ENCODE peak calls at places on chromosomes 7 and 10, in five cellular contexts. C, W, F, E and M are unnamed samples.

GRCh38 chr10:100065084-100065660 is 16.5 kb downstream of the CPN1 start:
- DNase-seq in F (no peak), W (no peak), E (no peak), C (no peak), M (no peak)

GRCh38 chr7:5694221-5694754 is 87.2 kb downstream of the RNF216 start:
- DNase-seq in F (no peak), W (no peak), E (no peak), C (peak), M (no peak)

GRCh38 chr10:81109200-81109752 is 571.6 kb downstream of the SH2D4B start:
- DNase-seq in F (no peak), W (no peak), E (no peak), C (no peak), M (no peak)

GRCh38 chr7:155136619-155137243 is 66.6 kb downstream of the HTR5A start:
- DNase-seq in E (no peak), F (no peak), C (no peak), W (no peak), M (no peak)

GRCh38 chr10:86642499-86642898 is 11.8 kb upstream of the OPN4 start:
- DNase-seq in E (no peak), W (no peak), C (no peak), F (no peak), M (no peak)

GRCh38 chr10:124367414-124367813 is 51.3 kb downstream of the OAT start:
- DNase-seq in F (no peak), W (no peak), C (no peak), E (no peak), M (no peak)

GRCh38 chr7:157752832-157753291 is 416.1 kb downstream of the DNAJB6 start:
- DNase-seq in W (no peak), C (no peak), F (no peak), E (no peak), M (no peak)

GRCh38 chr10:102628451-102628911 is 15.8 kb upstream of the TRIM8 start:
- DNase-seq in E (no peak), F (no peak), C (peak), W (peak), M (no peak)

GRCh38 chr10:88297103-88297502 is 286.0 kb downstream of the RNLS start:
- DNase-seq in E (no peak), W (no peak), F (no peak), C (no peak), M (no peak)

GRCh38 chr7:99679400-99680191 is at the start of gene CYP3A5:
- DNase-seq in E (no peak), C (peak), W (no peak), F (no peak), M (no peak)

GRCh38 chr7:158395780-158396214 is 191.8 kb downstream of the PTPRN2 start:
- DNase-seq in C (no peak), W (no peak), E (no peak), F (no peak), M (no peak)

GRCh38 chr7:43039346-43039745 is 73.1 kb upstream of the HECW1 start:
- DNase-seq in W (no peak), F (no peak), E (no peak), C (no peak), M (no peak)

GRCh38 chr7:17965600-17965999 is 25.3 kb upstream of the SNX13 start:
- DNase-seq in E (no peak), C (no peak), W (no peak), F (no peak), M (no peak)

GRCh38 chr7:46854958-46855473 is 726.9 kb downstream of the TNS3 start:
- DNase-seq in C (no peak), W (no peak), F (no peak), E (no peak), M (no peak)

GRCh38 chr10:43202657-43203490 is 64.0 kb downstream of the RASGEF1A start:
- DNase-seq in C (peak), F (no peak), W (peak), E (peak), M (peak)

GRCh38 chr10:111078505-111079185 is 1.8 kb downstream of the ADRA2A start:
- DNase-seq in E (no peak), C (no peak), W (no peak), F (no peak), M (no peak)

GRCh38 chr7:6290345-6290744 is 17.9 kb upstream of the CYTH3 start:
- DNase-seq in C (no peak), E (no peak), F (no peak), W (no peak), M (no peak)

GRCh38 chr10:113957013-113957412 is 86.7 kb upstream of the ADRB1 start:
- DNase-seq in C (no peak), F (no peak), W (no peak), E (no peak), M (no peak)

GRCh38 chr7:81029523-81029922 is 110.7 kb upstream of the SEMA3C start:
- DNase-seq in C (no peak), W (no peak), E (no peak), F (no peak), M (no peak)

GRCh38 chr10:48926764-48927163 is 12.9 kb downstream of the LRRC18 start:
- DNase-seq in W (no peak), C (no peak), E (no peak), F (no peak), M (peak)

GRCh38 chr7:17069146-17069545 is 187.4 kb upstream of the AGR3 start:
- DNase-seq in W (no peak), F (no peak), E (peak), C (no peak), M (no peak)

GRCh38 chr7:2732959-2733584 is 45.1 kb downstream of the AMZ1 start:
- DNase-seq in E (peak), W (peak), F (no peak), C (peak), M (no peak)

GRCh38 chr10:45444022-45444421 is 70.0 kb downstream of the ALOX5 start:
- DNase-seq in W (no peak), E (no peak), F (no peak), C (no peak), M (no peak)

GRCh38 chr10:76998451-76998850 is 639.2 kb downstream of the KCNMA1 start:
- DNase-seq in E (no peak), C (no peak), W (no peak), F (no peak), M (no peak)

GRCh38 chr7:18116661-18117060 is 89.0 kb upstream of the PRPS1L1 start:
- DNase-seq in F (no peak), E (no peak), W (no peak), C (no peak), M (no peak)

GRCh38 chr10:7532723-7533498 is 122.1 kb upstream of the SFMBT2 start:
- DNase-seq in E (no peak), C (no peak), W (no peak), F (no peak), M (no peak)

GRCh38 chr10:8369666-8370065 is 315.2 kb downstream of the GATA3 start:
- DNase-seq in F (no peak), E (no peak), W (no peak), C (no peak), M (no peak)

GRCh38 chr7:126177779-126178178 is 1075.0 kb downstream of the GRM8 start:
- DNase-seq in F (no peak), W (no peak), C (no peak), E (no peak), M (no peak)

GRCh38 chr7:82528577-82529305 is 85.2 kb upstream of the CACNA2D1 start:
- DNase-seq in C (no peak), E (no peak), F (no peak), W (no peak), M (no peak)

GRCh38 chr7:18693401-18693800 is 197.9 kb downstream of the HDAC9 start:
- DNase-seq in F (no peak), W (no peak), E (peak), C (peak), M (no peak)

GRCh38 chr7:132345730-132346129 is 230.5 kb downstream of the PLXNA4 start:
- DNase-seq in C (no peak), E (no peak), W (no peak), F (no peak), M (no peak)

GRCh38 chr10:30997536-30998252 is 34.0 kb downstream of the ZNF438 start:
- DNase-seq in E (no peak), C (no peak), W (no peak), F (no peak), M (no peak)

GRCh38 chr7:101952355-101953247 is 135.2 kb downstream of the CUX1 start:
- DNase-seq in W (no peak), E (peak), F (no peak), C (peak), M (no peak)

GRCh38 chr10:96608262-96608661 is 21.4 kb upstream of the TM9SF3 start:
- DNase-seq in F (no peak), C (no peak), E (no peak), W (no peak), M (no peak)

GRCh38 chr10:18060217-18060616 is 80.0 kb upstream of the CACNB2 start:
- DNase-seq in E (no peak), C (peak), F (no peak), W (peak), M (no peak)
- TF ChIP-seq POLR2A in E (no peak), C (no peak), F (no peak), W (no peak), M (no peak)

GRCh38 chr7:12637819-12638592 is 49.4 kb upstream of the ARL4A start:
- DNase-seq in E (no peak), C (no peak), F (no peak), W (no peak), M (no peak)
- H3K4me3 ChIP-seq in E (no peak), C (no peak), F (no peak), W (no peak), M (peak)

GRCh38 chr10:130863044-130863443 is 448.5 kb downstream of the TCERG1L start:
- DNase-seq in E (no peak), W (no peak), C (no peak), F (no peak), M (peak)
- TF ChIP-seq POLR2A in E (no peak), W (no peak), C (no peak), F (no peak), M (no peak)

GRCh38 chr10:79166312-79166721 is 97.6 kb downstream of the ZMIZ1 start:
- DNase-seq in F (no peak), W (no peak), E (no peak), C (no peak), M (no peak)

GRCh38 chr10:79166741-79167140 is 98.0 kb downstream of the ZMIZ1 start:
- DNase-seq in C (no peak), E (no peak), F (no peak), W (no peak), M (no peak)

GRCh38 chr10:79164075-79164474 is 95.3 kb downstream of the ZMIZ1 start:
- DNase-seq in C (no peak), W (no peak), F (no peak), E (no peak), M (no peak)

GRCh38 chr10:79163663-79163970 is 94.9 kb downstream of the ZMIZ1 start:
- DNase-seq in E (no peak), C (no peak), W (no peak), F (no peak), M (no peak)

GRCh38 chr10:79165068-79165467 is 96.3 kb downstream of the ZMIZ1 start:
- DNase-seq in W (no peak), C (peak), F (no peak), E (no peak), M (no peak)
- H3K4me3 ChIP-seq in W (no peak), C (no peak), F (no peak), E (no peak), M (no peak)

DNA sequence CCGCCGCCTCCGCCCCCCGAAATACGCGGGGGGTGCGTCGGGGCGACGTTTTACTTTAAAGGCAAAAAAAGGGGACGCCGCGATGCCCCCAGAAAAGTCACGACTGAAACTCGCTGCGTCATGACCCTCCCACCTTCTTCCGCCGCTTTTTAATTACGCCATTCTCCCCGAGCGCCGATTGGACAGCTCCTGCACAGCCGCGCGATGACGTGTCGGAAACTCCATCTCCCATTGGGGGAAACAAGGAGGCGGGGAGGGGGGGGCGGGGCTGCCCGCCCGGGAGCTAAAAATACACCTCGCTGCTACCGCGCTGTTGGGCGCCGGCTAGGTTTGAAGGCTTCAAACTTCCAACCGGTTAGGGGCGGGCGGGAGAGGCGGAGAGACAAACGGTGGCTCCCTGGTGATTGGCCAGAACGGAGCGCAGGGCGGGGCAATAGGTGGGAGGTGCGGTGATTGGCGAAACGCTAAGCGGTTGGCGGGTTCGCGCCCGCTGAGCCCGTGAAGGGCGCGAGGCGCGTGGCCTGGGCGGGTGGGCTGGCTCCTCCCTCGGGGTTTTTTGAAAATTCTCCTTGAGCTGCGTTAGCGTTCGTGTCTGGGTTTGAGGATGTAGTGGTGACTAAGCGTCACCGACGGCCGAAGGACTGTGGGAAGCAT is at the start of gene RHEB:
- DNase-seq in W (peak), E (peak), C (peak), F (peak), M (peak)
- TF ChIP-seq POLR2A in W (peak), E (no peak), C (no peak), F (no peak), M (no peak)

DNA sequence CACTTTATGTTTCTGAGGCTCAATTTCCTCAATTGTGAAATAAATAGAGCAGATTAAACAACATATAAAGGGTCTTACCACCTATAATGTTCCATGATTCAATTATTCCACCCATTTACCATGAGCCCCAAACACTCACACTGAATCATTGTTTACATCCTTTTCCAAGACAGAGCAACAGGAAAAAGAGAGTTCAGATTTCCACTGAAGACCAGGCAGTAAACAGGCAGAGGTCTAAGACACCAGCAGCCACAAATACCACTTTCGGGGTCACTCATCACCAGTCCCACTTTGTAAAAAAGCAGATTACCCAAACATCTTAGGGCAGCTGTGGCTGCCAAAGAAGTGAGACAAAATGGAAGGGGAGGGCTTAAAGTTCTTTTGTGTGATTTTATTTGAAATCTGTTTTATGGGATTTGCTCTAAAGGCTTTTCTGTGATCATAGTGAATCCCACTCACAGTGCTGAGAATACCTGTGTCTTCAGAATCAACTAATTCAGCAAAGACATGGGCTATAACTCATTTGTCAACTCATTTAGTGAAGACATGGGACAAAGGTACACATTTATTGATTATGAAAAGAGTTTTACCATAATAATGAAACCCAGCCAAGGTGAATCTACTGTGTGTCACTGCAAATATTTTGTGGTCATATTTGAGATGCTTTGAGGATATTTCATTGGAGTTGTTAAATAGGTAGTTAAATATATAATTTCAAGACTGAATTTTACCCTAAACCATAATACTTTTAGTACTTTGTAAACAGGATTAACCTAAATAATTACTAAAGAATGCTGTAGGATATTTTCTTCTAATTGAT is 24.8 kb upstream of the DLD start:
- DNase-seq in E (no peak), F (no peak), C (no peak), W (no peak), M (no peak)
- H3K4me3 ChIP-seq in E (no peak), F (no peak), C (no peak), W (no peak), M (no peak)